ENCODE peak calls at places on chromosome X, in five cellular contexts. One of them, this sample, is unnamed.
A peak's percentile ranks its signal among the peaks of the same experiment; 100 is the strongest.

GRCh38 chrX:103688949-103689348 is 2.5 kb upstream of the MORF4L2 start:
- DNase-seq in C1 segment of cervical spinal cord: peak; percentile 23
- DNase-seq in caudate nucleus: peak; percentile 2
- DNase-seq in NAMALWA: peak; percentile 53
- DNase-seq in ELR: peak; percentile 58
- DNase-seq in this sample: peak; percentile 44

GRCh38 chrX:106976416-106976815 is 23.6 kb downstream of the MORC4 start:
- DNase-seq in caudate nucleus: no peak
- DNase-seq in C1 segment of cervical spinal cord: no peak
- DNase-seq in ELR: no peak
- DNase-seq in NAMALWA: no peak
- DNase-seq in this sample: no peak

GRCh38 chrX:55759478-55759877 is 41.9 kb downstream of the RRAGB start:
- DNase-seq in caudate nucleus: no peak
- DNase-seq in NAMALWA: no peak
- DNase-seq in ELR: peak; percentile 1
- DNase-seq in C1 segment of cervical spinal cord: no peak
- DNase-seq in this sample: no peak

GRCh38 chrX:128408842-128409241 is 356.6 kb upstream of the ACTRT1 start:
- DNase-seq in C1 segment of cervical spinal cord: no peak
- DNase-seq in NAMALWA: no peak
- DNase-seq in caudate nucleus: no peak
- DNase-seq in ELR: no peak
- DNase-seq in this sample: no peak

GRCh38 chrX:96027363-96027894 is 657.2 kb upstream of the DIAPH2 start:
- DNase-seq in NAMALWA: no peak
- DNase-seq in ELR: no peak
- DNase-seq in caudate nucleus: no peak
- DNase-seq in C1 segment of cervical spinal cord: no peak
- DNase-seq in this sample: no peak

GRCh38 chrX:68433155-68433980 is at the start of gene OPHN1:
- DNase-seq in C1 segment of cervical spinal cord: peak; percentile 76
- DNase-seq in caudate nucleus: peak; percentile 70
- DNase-seq in NAMALWA: no peak
- DNase-seq in ELR: peak; percentile 87
- DNase-seq in this sample: peak; percentile 76

GRCh38 chrX:46407753-46408130 is 137.5 kb downstream of the ZNF674 start:
- DNase-seq in NAMALWA: no peak
- DNase-seq in C1 segment of cervical spinal cord: no peak
- DNase-seq in ELR: peak; percentile 22
- DNase-seq in caudate nucleus: no peak
- DNase-seq in this sample: no peak

GRCh38 chrX:11781734-11782370 is 23.8 kb downstream of the MSL3 start:
- DNase-seq in C1 segment of cervical spinal cord: no peak
- DNase-seq in caudate nucleus: no peak
- DNase-seq in NAMALWA: no peak
- DNase-seq in ELR: no peak
- DNase-seq in this sample: no peak

GRCh38 chrX:107659768-107660167 is 31.5 kb downstream of the PRPS1 start:
- DNase-seq in caudate nucleus: peak; percentile 4
- DNase-seq in NAMALWA: peak; percentile 58
- DNase-seq in C1 segment of cervical spinal cord: no peak
- DNase-seq in ELR: peak; percentile 60
- DNase-seq in this sample: no peak

GRCh38 chrX:63761639-63762038 is 23.4 kb downstream of the ARHGEF9 start:
- DNase-seq in NAMALWA: peak; percentile 13
- DNase-seq in ELR: peak; percentile 5
- DNase-seq in C1 segment of cervical spinal cord: no peak
- DNase-seq in caudate nucleus: no peak
- DNase-seq in this sample: no peak

GRCh38 chrX:148938348-148938747 is 437.9 kb downstream of the AFF2 start:
- DNase-seq in caudate nucleus: no peak
- DNase-seq in ELR: no peak
- DNase-seq in C1 segment of cervical spinal cord: no peak
- DNase-seq in NAMALWA: no peak
- DNase-seq in this sample: no peak

GRCh38 chrX:134423606-134424005 is 36.4 kb upstream of the HPRT1 start:
- DNase-seq in C1 segment of cervical spinal cord: no peak
- DNase-seq in NAMALWA: peak; percentile 30
- DNase-seq in caudate nucleus: no peak
- DNase-seq in ELR: peak; percentile 58
- DNase-seq in this sample: no peak

GRCh38 chrX:21438792-21439191 is 64.6 kb downstream of the CNKSR2 start:
- DNase-seq in NAMALWA: peak; percentile 47
- DNase-seq in C1 segment of cervical spinal cord: no peak
- DNase-seq in caudate nucleus: no peak
- DNase-seq in ELR: peak; percentile 1
- DNase-seq in this sample: no peak

GRCh38 chrX:63889001-63889400 is 104.0 kb upstream of the ARHGEF9 start:
- DNase-seq in caudate nucleus: no peak
- DNase-seq in NAMALWA: no peak
- DNase-seq in ELR: peak; percentile 87
- DNase-seq in C1 segment of cervical spinal cord: no peak
- DNase-seq in this sample: no peak

GRCh38 chrX:129957241-129958099 is 25.0 kb upstream of the BCORL1 start:
- DNase-seq in NAMALWA: peak; percentile 70
- DNase-seq in caudate nucleus: peak; percentile 9
- DNase-seq in ELR: peak; percentile 67
- DNase-seq in C1 segment of cervical spinal cord: peak; percentile 41
- DNase-seq in this sample: no peak

GRCh38 chrX:77918568-77918967 is 8.1 kb downstream of the ATP7A start:
- DNase-seq in C1 segment of cervical spinal cord: no peak
- DNase-seq in NAMALWA: no peak
- DNase-seq in ELR: no peak
- DNase-seq in caudate nucleus: no peak
- DNase-seq in this sample: no peak